ENCODE peak calls at places on chromosomes 5 and 9, in five cellular contexts. O, Y, P, V and U are unnamed samples. For H3K4me1, the result is how much of the 10 kb centered on the place peaks cover.

GRCh38 chr5:38948501-38948900 is 102.7 kb downstream of the OSMR start:
- DNase-seq in V (no peak), P (no peak), O (no peak), Y (peak), U (no peak)

GRCh38 chr5:53642006-53642405 is 81.6 kb downstream of the NDUFS4 start:
- DNase-seq in O (no peak), V (no peak), P (no peak), Y (peak), U (no peak)

GRCh38 chr9:92609142-92609500 is 60.8 kb downstream of the IPPK start:
- DNase-seq in P (no peak), V (no peak), Y (peak), O (no peak), U (no peak)

GRCh38 chr9:110619831-110620230 is 40.3 kb upstream of the SVEP1 start:
- DNase-seq in P (no peak), V (no peak), O (no peak), Y (peak), U (no peak)

GRCh38 chr5:132471944-132472343 is 18.6 kb downstream of the IRF1 start:
- DNase-seq in P (no peak), V (peak), Y (no peak), O (peak), U (no peak)

GRCh38 chr5:18465833-18466681 is 831.8 kb downstream of the TAF11L14 start:
- DNase-seq in V (no peak), Y (peak), O (no peak), P (peak), U (peak)

GRCh38 chr5:110150199-110150598 is 460.5 kb downstream of the MAN2A1 start:
- DNase-seq in P (no peak), O (no peak), Y (no peak), V (no peak), U (no peak)

GRCh38 chr5:38738898-38739743 is 106.7 kb upstream of the OSMR start:
- DNase-seq in P (no peak), Y (peak), V (no peak), O (no peak), U (no peak)

GRCh38 chr5:100273846-100274580 is 261.2 kb upstream of the FAM174A start:
- DNase-seq in P (no peak), O (no peak), V (no peak), Y (no peak), U (no peak)

GRCh38 chr5:52987711-52988329 is 1.3 kb upstream of the ITGA2 start:
- DNase-seq in Y (no peak), P (no peak), O (no peak), V (no peak), U (peak)

GRCh38 chr9:131744171-131744714 is 4.4 kb upstream of the RAPGEF1 start:
- DNase-seq in P (peak), V (no peak), O (no peak), Y (no peak), U (no peak)

GRCh38 chr5:63923914-63924313 is 38.3 kb downstream of the HTR1A start:
- DNase-seq in Y (no peak), O (no peak), P (peak), V (no peak), U (peak)

GRCh38 chr9:134188421-134189166 is 24.2 kb upstream of the RNU6ATAC start:
- DNase-seq in O (peak), P (no peak), Y (peak), V (peak), U (no peak)

GRCh38 chr9:87337335-87338074 is 160.2 kb upstream of the DAPK1 start:
- DNase-seq in O (no peak), P (peak), V (no peak), Y (peak), U (no peak)
- H3K4me3 ChIP-seq in O (peak), P (no peak), V (peak), Y (peak), U (peak)

DNA sequence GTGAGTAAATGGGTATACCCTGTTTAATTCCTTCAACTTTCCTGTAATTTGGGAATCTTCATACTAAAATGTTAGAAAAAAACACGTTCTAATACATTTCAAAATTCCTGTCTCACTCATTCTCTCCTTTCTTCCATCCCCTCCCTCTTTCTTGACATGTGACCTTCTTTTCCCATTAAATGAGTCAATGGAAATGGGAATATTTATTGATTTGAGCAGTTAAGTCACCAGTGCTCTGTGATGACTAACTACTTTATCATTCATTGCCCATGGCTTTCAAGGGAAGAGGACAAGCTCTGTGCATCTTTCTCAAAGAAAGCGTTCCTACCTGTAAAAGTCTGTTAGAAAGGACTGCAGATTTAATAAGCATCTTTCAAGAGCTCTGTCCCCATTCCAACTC is 144.4 kb upstream of the MAP3K1 start:
- DNase-seq in V (no peak), Y (no peak), O (no peak), P (no peak), U (no peak)
- H3K4me1 ChIP-seq in V (under half), Y (under half), O (under half), P (under half), U (under half)

GRCh38 chr9:107299437-107299836 is 16.4 kb downstream of the RAD23B start:
- DNase-seq in O (no peak), Y (no peak), V (no peak), P (no peak), U (no peak)
- TF ChIP-seq CTCF in O (no peak), Y (peak), V (no peak), P (no peak), U (no peak)

DNA sequence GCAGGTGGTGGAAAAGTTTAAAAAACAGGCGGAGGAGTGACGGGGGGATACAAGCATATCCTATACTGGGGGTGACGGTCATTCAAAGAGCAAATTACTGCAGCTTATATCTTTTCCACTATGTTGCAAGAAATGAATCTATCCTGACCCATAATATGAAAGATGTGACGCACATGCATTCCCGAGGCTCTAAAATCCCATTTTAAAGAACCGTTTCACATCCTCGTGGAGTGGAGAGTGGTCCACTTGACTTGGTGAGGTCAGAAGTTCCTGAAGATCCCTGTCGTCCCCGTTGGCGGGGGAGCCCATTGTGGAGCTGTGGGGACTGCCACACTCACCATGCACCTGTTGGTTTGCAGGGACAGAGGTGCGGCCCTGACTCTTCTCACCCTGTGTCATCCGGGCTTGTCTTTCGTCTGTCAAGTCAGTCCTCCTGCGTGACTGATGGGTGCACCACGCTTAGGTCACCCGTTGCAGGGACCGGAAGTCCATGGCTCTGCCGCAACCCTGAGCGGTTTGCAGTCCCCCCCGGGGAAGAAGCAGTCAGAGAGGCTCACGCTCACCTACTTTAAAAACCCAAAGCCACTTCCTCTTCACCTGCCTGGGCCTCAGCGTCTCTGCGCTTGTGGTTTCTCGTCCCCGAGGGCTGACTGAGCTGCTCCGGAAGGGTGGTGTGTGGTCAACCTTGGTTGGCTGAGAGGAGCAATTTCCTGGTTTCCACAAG is 53.0 kb downstream of the USP20 start:
- DNase-seq in O (no peak), Y (no peak), V (no peak), P (peak), U (no peak)
- H3K4me3 ChIP-seq in O (no peak), Y (no peak), V (no peak), P (no peak), U (no peak)

GRCh38 chr9:136111190-136111589 is 7.5 kb downstream of the TMEM250 start:
- DNase-seq in Y (no peak), V (no peak), O (no peak), P (no peak), U (no peak)

GRCh38 chr9:136110082-136111061 is 8.3 kb downstream of the TMEM250 start:
- DNase-seq in Y (peak), V (no peak), O (no peak), P (no peak), U (no peak)

GRCh38 chr9:136108648-136109266 is 9.9 kb downstream of the TMEM250 start:
- DNase-seq in O (no peak), P (no peak), Y (no peak), V (no peak), U (no peak)

GRCh38 chr9:136107953-136108647 is 10.6 kb downstream of the TMEM250 start:
- DNase-seq in O (no peak), Y (no peak), P (no peak), V (no peak), U (peak)

GRCh38 chr9:136109351-136110081 is 9.2 kb downstream of the TMEM250 start:
- DNase-seq in P (peak), V (peak), Y (peak), O (peak), U (peak)
- H3K4me1 ChIP-seq in P (under half), V (under half), Y (under half), O (under half), U (under half)

GRCh38 chr5:33850100-33850594 is 41.6 kb downstream of the ADAMTS12 start:
- DNase-seq in P (no peak), O (no peak), Y (peak), V (no peak), U (no peak)
- TF ChIP-seq CTCF in P (no peak), O (no peak), Y (no peak), V (no peak), U (no peak)

GRCh38 chr5:9698125-9698848 is 68.1 kb upstream of the TAS2R1 start:
- DNase-seq in O (no peak), P (no peak), Y (no peak), V (no peak), U (no peak)

GRCh38 chr5:9699681-9700080 is 69.5 kb upstream of the TAS2R1 start:
- DNase-seq in P (no peak), Y (no peak), O (no peak), V (no peak), U (no peak)

DNA sequence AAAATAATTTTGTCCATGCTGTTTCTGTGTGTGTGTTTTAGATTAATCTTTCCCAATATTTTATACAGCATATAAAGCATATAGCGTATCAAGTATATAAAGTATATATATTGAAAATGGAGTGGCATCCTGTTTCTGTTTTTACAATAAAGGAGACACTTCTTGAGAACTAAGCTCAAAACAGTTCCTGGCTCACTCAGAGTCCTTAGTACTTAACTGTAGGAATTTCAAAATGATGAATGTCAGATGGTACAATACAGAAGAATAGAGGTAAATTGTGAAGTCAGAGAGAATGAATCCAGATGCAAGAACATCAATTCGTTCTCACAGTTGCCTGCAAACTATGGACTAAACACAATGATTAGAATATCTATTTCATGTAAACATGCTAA is 68.7 kb upstream of the TAS2R1 start:
- DNase-seq in P (no peak), Y (no peak), O (no peak), V (no peak), U (no peak)
- H3K4me3 ChIP-seq in P (no peak), Y (no peak), O (no peak), V (no peak), U (no peak)